ENCODE peak calls at places on chromosomes 5 and 9, in five cellular contexts. I is uterus, N is stomach, U is gastrocnemius medialis, Q is prostate gland. L is an unnamed sample.

GRCh38 chr9:137376386-137376785 is 46.6 kb downstream of the EXD3 start:
- DNase-seq in I (no peak), N (no peak), U (no peak), Q (no peak), L (no peak)

GRCh38 chr5:133309981-133310630 is 258.3 kb downstream of the HSPA4 start:
- DNase-seq in I (no peak), N (no peak), U (no peak), Q (no peak), L (no peak)

GRCh38 chr5:116848974-116849586 is 274.5 kb upstream of the SEMA6A start:
- DNase-seq in I (no peak), N (no peak), U (no peak), Q (no peak), L (no peak)

GRCh38 chr9:6197330-6197729 is 18.3 kb upstream of the IL33 start:
- DNase-seq in I (no peak), N (no peak), U (no peak), Q (no peak), L (no peak)

GRCh38 chr5:149133795-149134777 is 7.2 kb upstream of the ABLIM3 start:
- DNase-seq in I (peak; percentile 62), N (peak; percentile 55), U (peak; percentile 71), Q (no peak), L (no peak)

GRCh38 chr5:106140101-106140500 is 1530.6 kb downstream of the EFNA5 start:
- DNase-seq in I (no peak), N (no peak), U (no peak), Q (no peak), L (no peak)

GRCh38 chr9:120436937-120437592 is 142.9 kb downstream of the CDK5RAP2 start:
- DNase-seq in I (no peak), N (peak; percentile 36), U (no peak), Q (no peak), L (no peak)

GRCh38 chr9:89317282-89317681 is 1.0 kb upstream of the SECISBP2 start:
- DNase-seq in I (no peak), N (no peak), U (no peak), Q (no peak), L (no peak)

GRCh38 chr5:132800545-132800944 is 12.6 kb upstream of the SOWAHA start:
- DNase-seq in I (no peak), N (no peak), U (no peak), Q (no peak), L (no peak)

GRCh38 chr5:173512637-173513435 is 103.6 kb downstream of the BOD1 start:
- DNase-seq in I (no peak), N (no peak), U (no peak), Q (no peak), L (no peak)

GRCh38 chr5:78908173-78908901 is 76.8 kb downstream of the ARSB start:
- DNase-seq in I (peak; percentile 29), N (peak; percentile 65), U (peak; percentile 56), Q (no peak), L (no peak)

GRCh38 chr5:135605221-135605620 is 26.4 kb upstream of the CXCL14 start:
- DNase-seq in I (no peak), N (no peak), U (no peak), Q (no peak), L (peak; percentile 11)

GRCh38 chr9:101311759-101312420 is 72.9 kb downstream of the BAAT start:
- DNase-seq in I (no peak), N (no peak), U (no peak), Q (peak; percentile 48), L (no peak)

DNA sequence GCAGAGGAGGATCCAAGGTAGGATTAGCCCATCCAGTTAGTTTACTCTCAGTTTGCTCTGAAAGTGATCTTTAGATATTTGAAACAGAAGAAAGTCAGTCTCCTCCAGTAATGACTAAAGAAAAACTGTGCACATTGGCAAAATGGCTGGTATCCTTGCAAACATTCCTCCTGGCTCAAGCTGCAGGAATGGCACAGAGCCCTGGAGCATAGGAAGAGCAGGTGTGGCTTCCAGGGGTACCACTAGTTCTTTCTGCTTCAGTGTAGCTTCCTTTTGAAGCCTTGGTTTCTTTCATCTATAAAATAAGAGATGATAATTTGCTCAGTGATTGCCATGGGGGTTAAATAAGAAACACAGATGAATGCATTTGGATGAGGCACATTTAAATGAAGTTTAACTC is 217.1 kb upstream of the KLF4 start:
- DNase-seq in I (no peak), N (no peak), U (no peak), Q (no peak), L (no peak)
- H3K4me3 ChIP-seq in I (no peak overlapping the region), N (no peak overlapping the region), U (no peak overlapping the region), Q (no peak overlapping the region), L (no peak overlapping the region)

GRCh38 chr5:176387384-176387925 is 943 bp downstream of the NOP16 start:
- DNase-seq in I (no peak), N (no peak), U (no peak), Q (no peak), L (no peak)
- TF ChIP-seq CTCF in I (no peak), N (no peak), U (no peak), Q (no peak), L (no peak)

GRCh38 chr5:124742521-124742920 is 3.9 kb downstream of the ZNF608 start:
- DNase-seq in I (no peak), N (no peak), U (no peak), Q (no peak), L (no peak)

GRCh38 chr5:124742983-124743533 is 3.4 kb downstream of the ZNF608 start:
- DNase-seq in I (peak; percentile 62), N (no peak), U (peak; percentile 73), Q (peak; percentile 33), L (no peak)

GRCh38 chr5:124745367-124746251 is 830 bp downstream of the ZNF608 start:
- DNase-seq in I (no peak), N (no peak), U (peak; percentile 37), Q (peak; percentile 30), L (no peak)

GRCh38 chr5:124743534-124744169 is 2.8 kb downstream of the ZNF608 start:
- DNase-seq in I (no peak), N (no peak), U (peak; percentile 74), Q (no peak), L (no peak)

DNA sequence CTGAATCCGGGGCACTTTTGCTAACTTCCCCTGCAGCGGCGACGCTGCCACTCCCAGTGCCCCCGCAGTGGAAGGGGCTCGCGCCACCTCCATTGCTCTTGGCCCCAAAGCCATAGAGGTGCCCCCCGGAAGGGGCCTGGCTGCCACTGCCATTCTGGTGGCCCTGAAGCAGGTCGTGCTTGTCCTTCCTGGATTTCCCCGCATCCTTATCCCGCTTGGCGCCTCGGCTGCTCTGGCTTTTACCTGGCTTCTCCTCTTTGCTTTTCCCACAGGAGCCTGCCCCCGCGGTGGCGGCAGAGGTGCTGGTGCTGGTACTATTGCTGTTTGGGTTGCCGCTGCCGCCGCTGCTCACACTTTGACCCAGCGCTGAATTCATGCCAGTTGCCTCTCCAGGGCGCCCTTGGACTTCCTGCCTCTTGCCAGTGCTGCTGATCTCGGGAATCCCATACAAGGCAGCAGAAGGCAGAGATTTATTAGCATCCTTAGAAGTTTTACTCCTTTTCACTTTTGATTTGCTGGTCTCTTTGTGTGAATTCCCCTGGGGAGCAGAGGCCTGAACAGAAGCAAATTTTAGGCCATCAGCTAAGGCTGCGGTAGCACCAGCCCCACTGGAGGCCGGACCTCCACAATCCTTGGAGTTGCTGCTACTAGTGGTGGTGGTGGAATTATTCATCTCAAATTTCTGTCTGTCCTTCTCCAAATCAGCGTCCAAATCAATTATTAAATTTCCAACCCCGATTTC is 2.1 kb downstream of the ZNF608 start:
- DNase-seq in I (peak; percentile 55), N (peak; percentile 76), U (peak; percentile 39), Q (peak; percentile 53), L (no peak)
- TF ChIP-seq POLR2A in I (no peak), N (no peak), U (no peak), Q (no peak), L (no peak)

GRCh38 chr9:83362341-83362995 is 175.7 kb downstream of the FRMD3 start:
- DNase-seq in I (no peak), N (no peak), U (no peak), Q (no peak), L (no peak)

GRCh38 chr9:83355729-83356128 is 182.5 kb downstream of the FRMD3 start:
- DNase-seq in I (no peak), N (no peak), U (no peak), Q (no peak), L (no peak)

GRCh38 chr9:83355024-83355444 is 183.2 kb downstream of the FRMD3 start:
- DNase-seq in I (no peak), N (no peak), U (no peak), Q (no peak), L (no peak)

DNA sequence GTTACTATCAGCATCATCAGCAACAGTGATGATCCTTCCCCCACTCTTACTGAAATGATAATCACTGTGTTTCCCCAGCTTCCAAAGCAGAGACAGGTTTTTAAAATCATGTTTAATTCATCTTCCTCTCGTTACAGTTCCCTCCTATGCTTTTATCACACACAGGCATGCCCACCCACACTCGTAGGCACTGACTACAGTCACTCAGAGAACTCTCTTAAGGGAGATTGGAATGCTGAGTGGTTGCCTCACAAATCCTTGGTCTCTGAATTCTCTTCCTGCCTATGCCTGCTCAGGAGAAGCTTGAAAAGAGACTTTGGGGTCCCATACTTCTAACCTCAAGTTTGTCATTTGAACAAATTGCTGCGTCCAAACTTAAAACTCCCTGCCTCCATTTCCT is 179.2 kb downstream of the FRMD3 start:
- DNase-seq in I (no peak), N (no peak), U (no peak), Q (no peak), L (no peak)
- H3K4me3 ChIP-seq in I (no peak overlapping the region), N (no peak overlapping the region), U (no peak overlapping the region), Q (no peak overlapping the region), L (no peak overlapping the region)

DNA sequence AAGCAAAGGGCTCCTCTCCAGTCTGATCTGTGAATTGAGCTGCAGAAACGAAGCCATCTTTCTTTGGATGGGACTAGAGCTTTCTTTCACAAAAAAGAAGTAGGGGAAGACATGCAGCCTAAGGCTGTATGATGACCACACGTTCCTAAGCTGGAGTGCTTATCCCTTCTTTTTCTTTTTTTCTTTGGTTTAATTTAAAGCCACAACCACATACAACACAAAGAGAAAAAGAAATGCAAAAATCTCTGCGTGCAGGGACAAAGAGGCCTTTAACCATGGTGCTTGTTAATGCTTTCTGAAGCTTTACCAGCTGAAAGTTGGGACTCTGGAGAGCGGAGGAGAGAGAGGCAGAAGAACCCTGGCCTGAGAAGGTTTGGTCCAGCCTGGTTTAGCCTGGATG is 82.1 kb downstream of the PIK3R1 start:
- DNase-seq in I (no peak), N (no peak), U (no peak), Q (no peak), L (no peak)
- TF ChIP-seq CTCF in I (no peak), N (no peak), U (no peak), Q (no peak), L (no peak)

GRCh38 chr5:150401076-150401375 is 11.7 kb downstream of the CD74 start:
- DNase-seq in I (no peak), N (no peak), U (no peak), Q (no peak), L (no peak)
- TF ChIP-seq POLR2A in I (no peak), N (no peak), U (no peak), Q (no peak), L (no peak)

L was measured in lower leg skin.